ENCODE peak calls at places on chromosomes 4 and X, in eight cellular contexts. Y, B, F, O, P, C, J and V are unnamed samples.
A peak's percentile ranks its signal among the peaks of the same experiment; 100 is the strongest.

GRCh38 chrX:53356186-53356585 is 66.3 kb downstream of the SMC1A start:
- DNase-seq in Y (no peak), B (peak; percentile 64), F (no peak), O (peak; percentile 63), P (no peak), C (peak; percentile 30), J (no peak), V (no peak)

GRCh38 chr4:140097572-140097971 is 56.4 kb downstream of the MAML3 start:
- DNase-seq in Y (no peak), B (no peak), F (no peak), O (no peak), P (no peak), C (no peak), J (no peak), V (no peak)

GRCh38 chrX:1592128-1592862 is 891 bp downstream of the AKAP17A start:
- DNase-seq in Y (no peak), B (peak; percentile 52), F (peak; percentile 49), O (no peak), P (peak; percentile 16), C (peak; percentile 24), J (peak; percentile 25), V (no peak)

GRCh38 chr4:120636120-120636630 is 286.4 kb downstream of the PRDM5 start:
- DNase-seq in Y (no peak), B (no peak), F (no peak), O (no peak), P (no peak), C (peak; percentile 11), J (no peak), V (no peak)

GRCh38 chr4:73620115-73620792 is at the start of gene RASSF6:
- DNase-seq in Y (no peak), B (peak; percentile 90), F (no peak), O (no peak), P (no peak), C (no peak), J (no peak), V (peak; percentile 88)

GRCh38 chrX:65745992-65746391 is 78.5 kb downstream of the MSN start:
- DNase-seq in Y (no peak), B (peak; percentile 23), F (no peak), O (no peak), P (no peak), C (no peak), J (no peak), V (no peak)

GRCh38 chrX:111199505-111199904 is 70.8 kb downstream of the CAPN6 start:
- DNase-seq in Y (no peak), B (no peak), F (no peak), O (no peak), P (no peak), C (no peak), J (no peak), V (no peak)

GRCh38 chrX:40953369-40953768 is 131.9 kb upstream of the USP9X start:
- DNase-seq in Y (no peak), B (no peak), F (no peak), O (no peak), P (no peak), C (no peak), J (no peak), V (no peak)

GRCh38 chr4:84647307-84647884 is 64.5 kb downstream of the CDS1 start:
- DNase-seq in Y (no peak), B (peak; percentile 77), F (no peak), O (no peak), P (no peak), C (peak; percentile 82), J (no peak), V (no peak)

GRCh38 chr4:137934921-137935320 is 307.2 kb downstream of the SLC7A11 start:
- DNase-seq in Y (no peak), B (no peak), F (no peak), O (no peak), P (no peak), C (no peak), J (no peak), V (no peak)

GRCh38 chrX:107272431-107272921 is 66.1 kb downstream of the DNAAF6 start:
- DNase-seq in Y (no peak), B (peak; percentile 75), F (no peak), O (peak; percentile 69), P (no peak), C (peak; percentile 2), J (no peak), V (no peak)

GRCh38 chr4:177302371-177303100 is 7.1 kb upstream of the NEIL3 start:
- DNase-seq in Y (no peak), B (no peak), F (no peak), O (no peak), P (no peak), C (peak; percentile 36), J (no peak), V (no peak)

GRCh38 chr4:53100801-53101581 is 238.9 kb downstream of the RASL11B start:
- DNase-seq in Y (no peak), B (no peak), F (no peak), O (no peak), P (no peak), C (peak; percentile 63), J (peak; percentile 78), V (no peak)

GRCh38 chr4:71680706-71681105 is 103.2 kb downstream of the GC start:
- DNase-seq in Y (no peak), B (no peak), F (no peak), O (no peak), P (no peak), C (no peak), J (no peak), V (no peak)

GRCh38 chr4:176545886-176546285 is 226.1 kb downstream of the SPCS3 start:
- DNase-seq in Y (no peak), B (no peak), F (no peak), O (no peak), P (no peak), C (peak; percentile 41), J (peak; percentile 11), V (no peak)

GRCh38 chrX:1600406-1601050 is 9.1 kb downstream of the AKAP17A start:
- DNase-seq in Y (no peak), B (no peak), F (no peak), O (no peak), P (no peak), C (no peak), J (no peak), V (no peak)

GRCh38 chr4:31844350-31844749 is 1124.2 kb downstream of the PCDH7 start:
- DNase-seq in Y (no peak), B (no peak), F (no peak), O (no peak), P (no peak), C (no peak), J (no peak), V (no peak)

GRCh38 chr4:174522183-174523002 is at the start of gene HPGD:
- DNase-seq in Y (no peak), B (peak; percentile 73), F (peak; percentile 67), O (peak; percentile 67), P (peak; percentile 50), C (no peak), J (peak; percentile 57), V (peak; percentile 88)

GRCh38 chr4:8152865-8153257 is 5.8 kb downstream of the ABLIM2 start:
- DNase-seq in Y (no peak), B (no peak), F (no peak), O (no peak), P (no peak), C (no peak), J (no peak), V (no peak)

GRCh38 chrX:97332963-97333362 is 449.3 kb downstream of the RPA4 start:
- DNase-seq in Y (no peak), B (no peak), F (no peak), O (no peak), P (no peak), C (peak; percentile 18), J (no peak), V (no peak)

GRCh38 chr4:40199999-40200880 is 3.4 kb downstream of the RHOH start:
- DNase-seq in Y (peak; percentile 80), B (no peak), F (no peak), O (no peak), P (peak; percentile 26), C (peak; percentile 54), J (peak; percentile 64), V (no peak)

GRCh38 chr4:157221895-157222763 is 1.6 kb downstream of the GRIA2 start:
- DNase-seq in Y (no peak), B (peak; percentile 88), F (peak; percentile 48), O (peak; percentile 55), P (no peak), C (no peak), J (no peak), V (no peak)

GRCh38 chrX:1231850-1232505 is 19.5 kb upstream of the CRLF2 start:
- DNase-seq in Y (no peak), B (no peak), F (no peak), O (no peak), P (no peak), C (no peak), J (no peak), V (no peak)

GRCh38 chr4:1721666-1722550 is 587 bp downstream of the TACC3 start:
- DNase-seq in Y (no peak), B (peak; percentile 32), F (no peak), O (no peak), P (no peak), C (no peak), J (no peak), V (peak; percentile 51)

GRCh38 chr4:7979652-7979968 is 39.9 kb upstream of the AFAP1 start:
- DNase-seq in Y (no peak), B (peak; percentile 51), F (no peak), O (no peak), P (no peak), C (no peak), J (no peak), V (no peak)

GRCh38 chr4:113901994-113902787 is 77.3 kb downstream of the ARSJ start:
- DNase-seq in Y (peak; percentile 38), B (no peak), F (no peak), O (no peak), P (peak; percentile 53), C (no peak), J (no peak), V (peak; percentile 65)

GRCh38 chrX:23902419-23902818 is 5.3 kb downstream of the APOO start:
- DNase-seq in Y (peak; percentile 6), B (peak; percentile 58), F (no peak), O (no peak), P (no peak), C (peak; percentile 72), J (peak; percentile 60), V (no peak)

GRCh38 chrX:10519761-10520160 is 100.6 kb downstream of the MID1 start:
- DNase-seq in Y (no peak), B (no peak), F (no peak), O (no peak), P (no peak), C (no peak), J (no peak), V (no peak)

GRCh38 chrX:105969487-105969886 is 69.0 kb downstream of the SERPINA7 start:
- DNase-seq in Y (no peak), B (no peak), F (no peak), O (no peak), P (no peak), C (no peak), J (no peak), V (no peak)

GRCh38 chr4:120877021-120877420 is 45.5 kb downstream of the PRDM5 start:
- DNase-seq in Y (no peak), B (no peak), F (no peak), O (no peak), P (no peak), C (no peak), J (no peak), V (no peak)

GRCh38 chr4:112222219-112222955 is 9.2 kb upstream of the AP1AR start:
- DNase-seq in Y (no peak), B (no peak), F (no peak), O (peak; percentile 32), P (no peak), C (no peak), J (no peak), V (no peak)

GRCh38 chrX:7090506-7091095 is 56.9 kb upstream of the STS start:
- DNase-seq in Y (no peak), B (no peak), F (no peak), O (no peak), P (no peak), C (no peak), J (no peak), V (no peak)

GRCh38 chr4:100657187-100657586 is 139.4 kb upstream of the EMCN start:
- DNase-seq in Y (no peak), B (no peak), F (no peak), O (no peak), P (no peak), C (no peak), J (peak; percentile 50), V (no peak)

GRCh38 chr4:21752616-21753015 is 196.0 kb downstream of the KCNIP4 start:
- DNase-seq in Y (no peak), B (no peak), F (no peak), O (no peak), P (no peak), C (no peak), J (no peak), V (no peak)